ENCODE peak calls at places on chromosomes 1 and 21, in ten cellular contexts. Y is CD8-positive, alpha-beta T cell; H is HFFc6; X is neural crest cell; Q is right lobe of liver; U is cardiac muscle cell; Z is fibroblast of lung; F is fibroblast of the aortic adventitia; L is AG09319; W is progenitor cell of endocrine pancreas. I is an unnamed sample.

GRCh38 chr1:186985889-186986491 is 157.2 kb downstream of the PLA2G4A start:
- DNase-seq in Y (no peak), H (peak; percentile 59), X (peak; percentile 8), Q (no peak), U (peak; percentile 58), Z (peak; percentile 78), F (peak; percentile 89), L (no peak), W (no peak), I (no peak)

GRCh38 chr1:117237701-117238413 is 27.1 kb upstream of the VTCN1 start:
- DNase-seq in Y (no peak), H (no peak), X (no peak), Q (no peak), U (no peak), Z (peak; percentile 20), F (peak; percentile 49), L (no peak), W (no peak), I (no peak)

GRCh38 chr1:70411360-70411844 is 334 bp downstream of the CTH start:
- DNase-seq in Y (no peak), H (peak; percentile 25), X (no peak), Q (no peak), U (no peak), Z (no peak), F (peak; percentile 58), L (no peak), W (no peak), I (no peak)

GRCh38 chr1:146010126-146010738 is 11.3 kb downstream of the HJV start:
- DNase-seq in Y (no peak), H (no peak), X (no peak), Q (no peak), U (no peak), Z (no peak), F (no peak), L (no peak), W (no peak), I (no peak)

GRCh38 chr21:43866659-43867331 is 1.8 kb downstream of the AGPAT3 start:
- DNase-seq in Y (no peak), H (no peak), X (no peak), Q (peak; percentile 74), U (no peak), Z (no peak), F (no peak), L (no peak), W (no peak), I (no peak)

GRCh38 chr1:101474039-101474665 is 237.3 kb downstream of the S1PR1 start:
- DNase-seq in Y (no peak), H (no peak), X (no peak), Q (no peak), U (peak; percentile 51), Z (peak; percentile 14), F (no peak), L (no peak), W (no peak), I (no peak)

GRCh38 chr1:160607051-160608032 is 28.0 kb upstream of the CD84 start:
- DNase-seq in Y (no peak), H (peak; percentile 80), X (peak; percentile 22), Q (peak; percentile 31), U (peak; percentile 79), Z (peak; percentile 67), F (peak; percentile 79), L (peak; percentile 7), W (peak; percentile 26), I (peak; percentile 46)

GRCh38 chr21:24844672-24845071 is 762.6 kb downstream of the MRPL39 start:
- DNase-seq in Y (no peak), H (no peak), X (no peak), Q (no peak), U (no peak), Z (peak; percentile 26), F (no peak), L (no peak), W (no peak), I (no peak)

GRCh38 chr21:28773036-28773435 is 219.6 kb downstream of the LTN1 start:
- DNase-seq in Y (no peak), H (no peak), X (no peak), Q (no peak), U (no peak), Z (no peak), F (peak; percentile 19), L (no peak), W (no peak), I (no peak)

GRCh38 chr1:31182352-31182751 is 57.3 kb downstream of the NKAIN1 start:
- DNase-seq in Y (peak; percentile 26), H (peak; percentile 93), X (peak; percentile 75), Q (peak; percentile 58), U (peak; percentile 92), Z (peak; percentile 95), F (peak; percentile 87), L (peak; percentile 59), W (peak; percentile 88), I (peak; percentile 92)

GRCh38 chr1:168974117-168974516 is 132.4 kb upstream of the ATP1B1 start:
- DNase-seq in Y (no peak), H (no peak), X (no peak), Q (no peak), U (no peak), Z (peak; percentile 21), F (no peak), L (no peak), W (no peak), I (no peak)

GRCh38 chr1:53413175-53414001 is 45.8 kb upstream of the DMRTB1 start:
- DNase-seq in Y (peak; percentile 44), H (peak; percentile 74), X (no peak), Q (no peak), U (no peak), Z (peak; percentile 54), F (peak; percentile 55), L (no peak), W (no peak), I (no peak)

GRCh38 chr1:74689800-74690696 is 16.5 kb upstream of the ERICH3 start:
- DNase-seq in Y (peak; percentile 4), H (peak; percentile 62), X (peak; percentile 61), Q (no peak), U (peak; percentile 77), Z (peak; percentile 65), F (peak; percentile 75), L (peak; percentile 14), W (peak; percentile 28), I (peak; percentile 57)

GRCh38 chr1:22925111-22925510 is 47.6 kb downstream of the LACTBL1 start:
- DNase-seq in Y (no peak), H (no peak), X (no peak), Q (no peak), U (no peak), Z (no peak), F (no peak), L (no peak), W (no peak), I (no peak)

GRCh38 chr1:162040657-162041056 is 17.0 kb upstream of the OLFML2B start:
- DNase-seq in Y (no peak), H (peak; percentile 35), X (no peak), Q (no peak), U (peak; percentile 26), Z (peak; percentile 58), F (peak; percentile 56), L (no peak), W (no peak), I (no peak)
- TF ChIP-seq CTCF in Y (no peak), H (peak; percentile 78), X (peak; percentile 50), Q (peak; percentile 19), U (peak; percentile 65), Z (peak; percentile 71), F (peak; percentile 67), L (peak; percentile 59), W (peak; percentile 48), I (peak; percentile 22)

DNA sequence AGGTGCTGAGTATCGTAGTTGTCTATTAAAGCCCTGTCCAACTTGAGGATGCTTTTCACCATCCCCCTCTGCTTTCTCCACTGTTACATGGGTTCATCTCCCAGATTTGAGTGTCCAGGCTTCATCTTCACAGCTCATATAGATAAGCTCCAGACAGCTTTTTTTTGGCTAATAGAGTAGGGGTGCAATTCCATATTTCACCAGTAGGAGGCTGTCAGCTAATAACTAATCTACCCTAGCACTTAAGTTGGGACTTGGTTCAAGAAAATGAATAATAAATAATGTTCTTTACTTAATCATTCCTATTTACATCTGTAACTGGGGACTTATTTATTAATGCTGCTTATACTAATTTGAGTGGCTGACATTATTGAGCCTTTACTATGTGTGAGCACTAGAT is 124.5 kb downstream of the IGSF21 start:
- DNase-seq in Y (no peak), H (no peak), X (no peak), Q (no peak), U (no peak), Z (no peak), F (no peak), L (no peak), W (no peak), I (no peak)
- TF ChIP-seq CTCF in Y (peak; percentile 20), H (peak; percentile 68), X (peak; percentile 59), Q (no peak), U (peak; percentile 30), Z (peak; percentile 43), F (peak; percentile 53), L (no peak), W (peak; percentile 37), I (peak; percentile 80)

DNA sequence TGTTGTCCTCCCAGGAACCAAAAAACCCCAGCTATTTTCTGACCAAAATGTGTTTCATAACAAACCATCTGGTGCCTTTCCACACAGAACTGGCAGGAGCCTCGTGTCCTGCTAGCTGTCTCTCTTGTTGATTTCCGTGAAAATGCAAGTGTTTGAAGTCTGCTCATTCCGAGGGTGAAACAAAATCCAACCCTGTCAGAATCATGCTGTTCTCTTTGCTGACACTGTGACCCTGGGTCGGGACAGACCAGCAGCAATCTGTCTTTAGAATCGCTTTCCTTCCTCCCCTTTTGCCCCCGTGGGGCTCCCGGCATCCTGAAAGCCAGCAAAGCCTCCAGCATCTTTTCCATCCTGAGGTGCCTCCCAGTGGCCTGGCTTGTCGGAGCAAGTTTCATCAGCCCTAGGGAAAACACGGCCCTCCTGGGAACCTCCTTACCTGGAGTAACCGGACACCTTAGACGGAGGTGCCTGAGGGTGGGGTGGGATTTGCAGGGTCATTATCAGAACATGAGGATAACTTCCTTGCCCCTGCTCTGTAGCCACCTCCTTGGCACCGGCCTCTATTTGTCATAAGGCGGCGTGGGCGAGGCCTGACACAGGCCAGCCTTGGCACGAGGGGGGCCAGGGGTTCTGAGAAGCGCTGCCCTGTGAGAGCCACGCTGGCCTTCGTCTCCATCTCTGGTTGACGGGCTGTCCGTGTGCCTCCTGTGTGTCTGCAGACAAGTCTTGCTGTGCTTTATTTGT is 24.9 kb downstream of the LDLRAP1 start:
- DNase-seq in Y (no peak), H (peak; percentile 39), X (no peak), Q (no peak), U (no peak), Z (peak; percentile 71), F (peak; percentile 74), L (no peak), W (no peak), I (no peak)
- TF ChIP-seq CTCF in Y (no peak), H (peak; percentile 28), X (peak; percentile 26), Q (no peak), U (no peak), Z (peak; percentile 21), F (no peak), L (no peak), W (no peak), I (no peak)

DNA sequence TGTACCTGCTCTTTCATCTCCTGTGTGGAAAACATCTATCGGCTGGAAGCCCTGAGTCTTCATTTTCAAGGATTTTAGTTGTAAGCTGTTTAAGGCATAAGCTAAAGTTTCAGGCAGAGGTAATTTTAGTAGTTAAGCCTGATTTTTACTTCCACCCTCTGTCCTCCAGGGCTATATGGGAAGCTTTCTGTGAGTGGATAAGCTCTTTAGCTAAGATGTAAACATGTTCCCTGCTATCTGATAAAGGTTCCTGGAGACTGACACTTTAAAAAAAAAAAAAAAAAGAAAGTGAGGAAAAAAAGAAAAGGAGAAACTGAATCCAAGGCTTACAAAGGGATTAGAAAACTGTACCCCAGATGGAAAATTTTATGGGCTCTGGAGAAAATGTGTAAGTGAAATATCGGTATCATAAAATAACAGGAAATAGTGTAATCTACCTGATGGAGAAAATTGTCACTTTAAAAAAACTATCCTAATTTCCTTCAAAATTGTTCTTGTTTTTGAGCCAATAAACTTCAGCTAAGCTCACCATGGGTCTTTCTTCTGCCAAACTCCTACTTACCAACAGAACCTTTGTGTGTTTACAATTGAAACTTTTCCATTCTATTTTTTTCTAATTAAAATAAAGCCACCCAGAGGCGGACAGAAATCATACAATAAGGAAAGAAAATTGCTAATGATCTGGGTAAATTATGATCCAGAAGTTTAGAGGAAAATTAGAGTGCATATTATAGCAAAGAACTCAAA is 180.5 kb downstream of the TGFB2 start:
- DNase-seq in Y (no peak), H (no peak), X (no peak), Q (no peak), U (no peak), Z (no peak), F (no peak), L (no peak), W (no peak), I (no peak)
- TF ChIP-seq CTCF in Y (no peak), H (no peak), X (no peak), Q (no peak), U (no peak), Z (no peak), F (no peak), L (no peak), W (no peak), I (no peak)